ENCODE peak calls at places on chromosomes 11 and 22, in four cellular contexts. V is tibial artery, P is A549, L is mesendoderm. Y is an unnamed sample.

GRCh38 chr11:16261836-16262644 is 94.3 kb downstream of the SOX6 start:
- DNase-seq in V (no peak), P (no peak), L (no peak), Y (no peak)

GRCh38 chr11:133945087-133945974 is 11.4 kb downstream of the IGSF9B start:
- DNase-seq in V (peak), P (no peak), L (no peak), Y (peak)

GRCh38 chr11:95512682-95513081 is 276.9 kb downstream of the FAM76B start:
- DNase-seq in V (peak), L (no peak), P (peak), Y (peak)

GRCh38 chr11:79087238-79087956 is 353.4 kb downstream of the TENM4 start:
- DNase-seq in L (peak), V (no peak), P (peak), Y (no peak)

GRCh38 chr11:47550288-47551052 is 2.5 kb downstream of the CELF1 start:
- DNase-seq in L (no peak), P (no peak), V (no peak), Y (no peak)

GRCh38 chr11:87463486-87464102 is 425.9 kb downstream of the TMEM135 start:
- DNase-seq in P (peak), L (peak), V (no peak), Y (no peak)

GRCh38 chr22:18057568-18058209 is 20.1 kb upstream of the PEX26 start:
- DNase-seq in P (peak), V (peak), L (no peak), Y (no peak)

GRCh38 chr11:20026629-20027545 is 133.4 kb downstream of the DBX1 start:
- DNase-seq in V (no peak), L (peak), P (no peak), Y (no peak)

GRCh38 chr11:19737575-19737974 is 24.9 kb downstream of the NAV2 start:
- DNase-seq in P (no peak), V (no peak), L (no peak), Y (no peak)

GRCh38 chr11:1219446-1219835 is 3.4 kb upstream of the MUC5B start:
- DNase-seq in P (no peak), V (peak), L (no peak), Y (peak)

GRCh38 chr11:69774354-69775162 is 583 bp downstream of the FGF4 start:
- DNase-seq in L (no peak), P (no peak), V (no peak), Y (no peak)

GRCh38 chr11:96339704-96340554 is 3.1 kb downstream of the MAML2 start:
- DNase-seq in L (no peak), P (no peak), V (peak), Y (no peak)

GRCh38 chr11:90135016-90135415 is 553 bp downstream of the NAALAD2 start:
- DNase-seq in V (no peak), P (no peak), L (peak), Y (no peak)

GRCh38 chr22:29147241-29147919 is 58.3 kb upstream of the EMID1 start:
- DNase-seq in P (no peak), V (peak), L (no peak), Y (no peak)

GRCh38 chr11:94077568-94078293 is 50.9 kb upstream of the PANX1 start:
- DNase-seq in V (no peak), P (peak), L (peak), Y (no peak)

GRCh38 chr11:116387623-116388022 is 385.2 kb downstream of the BUD13 start:
- DNase-seq in P (no peak), L (no peak), V (no peak), Y (no peak)

GRCh38 chr11:1823376-1824220 is 11.2 kb upstream of the SYT8 start:
- DNase-seq in L (no peak), P (no peak), V (peak), Y (no peak)

GRCh38 chr11:61713464-61713863 is 33.3 kb downstream of the DAGLA start:
- DNase-seq in L (no peak), V (no peak), P (no peak), Y (no peak)

GRCh38 chr11:102640946-102641345 is 15.8 kb upstream of the MMP20 start:
- DNase-seq in P (no peak), L (no peak), V (no peak), Y (no peak)

GRCh38 chr11:32659672-32660071 is 76.0 kb downstream of the EIF3M start:
- DNase-seq in V (no peak), L (no peak), P (no peak), Y (no peak)

GRCh38 chr11:65438257-65439151 is 15.9 kb downstream of the NEAT1 start:
- DNase-seq in P (peak), V (no peak), L (no peak), Y (no peak)

GRCh38 chr11:124798991-124799383 is 1.2 kb downstream of the MSANTD2 start:
- DNase-seq in V (no peak), P (peak), L (peak), Y (no peak)

GRCh38 chr11:102421262-102421661 is 31.3 kb downstream of the TMEM123 start:
- DNase-seq in P (no peak), V (no peak), L (no peak), Y (no peak)

GRCh38 chr11:86910592-86910991 is 44.6 kb downstream of the FZD4 start:
- DNase-seq in L (no peak), P (peak), V (no peak), Y (no peak)

GRCh38 chr11:131064373-131064991 is 148.2 kb upstream of the SNX19 start:
- DNase-seq in V (no peak), P (peak), L (peak), Y (peak)

GRCh38 chr22:40409613-40410113 is 39.3 kb downstream of the SGSM3 start:
- DNase-seq in P (no peak), V (no peak), L (no peak), Y (no peak)
- H3K27ac ChIP-seq in P (no peak), V (no peak), L (no peak), Y (no peak)

DNA sequence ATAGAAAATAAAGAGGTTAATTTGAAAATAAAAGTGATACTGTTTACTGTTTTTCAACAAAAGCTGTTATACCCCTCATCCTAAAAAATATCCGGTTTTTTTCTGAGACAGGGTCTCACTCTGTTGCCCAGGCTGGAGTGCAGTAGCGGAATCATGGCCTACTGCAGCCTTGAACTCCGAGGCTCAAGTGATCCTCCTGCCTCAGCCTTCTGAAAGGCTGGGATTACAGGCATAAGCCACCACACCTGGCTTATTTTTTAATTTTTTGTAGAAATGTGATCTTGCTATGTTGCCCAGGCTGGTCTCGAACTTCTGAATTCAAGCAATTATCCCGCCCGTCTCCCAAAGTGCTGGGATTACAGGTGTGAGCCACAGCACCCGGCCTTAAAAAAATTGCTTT is 35.7 kb downstream of the ALG9 start:
- DNase-seq in L (no peak), V (no peak), P (no peak), Y (no peak)
- H3K27ac ChIP-seq in L (no peak), V (no peak), P (no peak), Y (no peak)

GRCh38 chr11:28108909-28109308 is 721 bp downstream of the METTL15 start:
- DNase-seq in V (no peak), L (no peak), P (no peak), Y (no peak)
- H3K27ac ChIP-seq in V (peak), L (no peak), P (peak), Y (peak)

GRCh38 chr11:28837599-28837998 is 729.4 kb downstream of the METTL15 start:
- DNase-seq in P (no peak), L (no peak), V (no peak), Y (no peak)
- H3K27ac ChIP-seq in P (peak), L (no peak), V (no peak), Y (no peak)

GRCh38 chr22:26047920-26048319 is 121.3 kb upstream of the SEZ6L start:
- DNase-seq in P (no peak), L (no peak), V (no peak), Y (no peak)
- H3K27ac ChIP-seq in P (no peak), L (no peak), V (no peak), Y (no peak)

GRCh38 chr22:19668748-19669147 is 45.6 kb upstream of the SEPTIN5 start:
- DNase-seq in L (no peak), P (no peak), V (no peak), Y (no peak)

GRCh38 chr22:19664951-19665783 is 49.1 kb upstream of the SEPTIN5 start:
- DNase-seq in L (no peak), V (no peak), P (no peak), Y (no peak)

GRCh38 chr22:19667872-19668740 is 46.2 kb upstream of the SEPTIN5 start:
- DNase-seq in P (no peak), V (no peak), L (no peak), Y (no peak)

GRCh38 chr22:19665784-19666662 is 48.3 kb upstream of the SEPTIN5 start:
- DNase-seq in V (no peak), P (no peak), L (no peak), Y (no peak)

GRCh38 chr22:19666663-19667593 is 47.4 kb upstream of the SEPTIN5 start:
- DNase-seq in V (no peak), P (no peak), L (no peak), Y (no peak)
- H3K27ac ChIP-seq in V (peak), P (no peak), L (no peak), Y (no peak)

DNA sequence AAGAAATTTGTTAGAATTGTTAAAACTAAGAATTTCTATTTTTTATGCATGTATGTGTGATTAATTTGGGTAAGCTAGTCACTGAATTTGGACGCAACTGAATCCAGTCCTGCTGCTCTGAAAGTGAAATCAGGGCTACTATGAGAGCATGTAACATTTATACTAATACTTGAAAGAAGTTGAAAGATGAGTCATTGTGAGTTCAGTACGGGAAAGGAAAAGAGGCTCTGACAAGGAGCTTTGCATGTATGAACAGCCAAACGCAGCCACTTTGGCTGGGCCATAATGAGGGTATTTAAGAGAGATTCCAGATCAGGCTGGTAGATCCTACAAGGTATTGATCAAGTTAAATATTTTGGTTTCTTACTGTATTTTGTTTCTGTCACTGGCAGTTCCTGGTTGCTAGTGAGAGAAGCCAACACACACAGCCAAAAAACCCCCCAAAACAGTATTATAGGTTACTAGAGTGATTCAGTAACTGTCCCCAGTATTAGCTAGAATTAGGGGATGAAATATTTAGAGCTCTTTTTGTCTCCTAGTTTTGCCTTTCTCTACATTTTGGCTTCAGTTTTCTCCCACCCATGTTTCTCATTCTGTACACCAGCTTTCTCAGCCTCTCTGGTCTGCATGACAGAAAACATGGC is 14.1 kb downstream of the AASDHPPT start:
- DNase-seq in V (no peak), L (no peak), P (no peak), Y (no peak)
- H3K27ac ChIP-seq in V (no peak), L (no peak), P (no peak), Y (no peak)

GRCh38 chr11:59756496-59756840 is 1.3 kb downstream of the STX3 start:
- DNase-seq in P (peak), L (no peak), V (no peak), Y (no peak)
- H3K27ac ChIP-seq in P (peak), L (no peak), V (peak), Y (peak)

GRCh38 chr11:44066732-44067131 is 662 bp downstream of the ACCS start:
- DNase-seq in V (no peak), L (no peak), P (peak), Y (no peak)
- H3K27ac ChIP-seq in V (peak), L (no peak), P (peak), Y (peak)